ENCODE peak calls at places on chromosomes 6 and 20, in five cellular contexts. U is uterus, N is COR-L47, F is foreskin fibroblast, O is amygdala. Q is an unnamed sample.

GRCh38 chr6:25556516-25556915 is 95.5 kb upstream of the SCGN start:
- DNase-seq in U (peak; percentile 73), N (peak; percentile 40), F (peak; percentile 87), O (peak; percentile 4), Q (peak; percentile 16)

GRCh38 chr20:56689852-56690485 is 60.9 kb downstream of the TFAP2C start:
- DNase-seq in U (no peak), N (no peak), F (peak; percentile 44), O (no peak), Q (no peak)

GRCh38 chr6:4133941-4134838 is 1.2 kb downstream of the ECI2 start:
- DNase-seq in U (no peak), N (peak; percentile 25), F (peak; percentile 56), O (no peak), Q (no peak)

GRCh38 chr6:29702519-29703103 is 20.6 kb upstream of the HLA-F start:
- DNase-seq in U (no peak), N (peak; percentile 22), F (peak; percentile 17), O (no peak), Q (no peak)

GRCh38 chr6:30646450-30647038 is 389 bp upstream of the C6orf136 start:
- DNase-seq in U (peak; percentile 93), N (no peak), F (peak; percentile 97), O (no peak), Q (no peak)

GRCh38 chr20:32436142-32436861 is 78.2 kb downstream of the ASXL1 start:
- DNase-seq in U (no peak), N (no peak), F (no peak), O (no peak), Q (peak; percentile 2)

GRCh38 chr6:39389372-39389767 is 66.9 kb upstream of the KCNK16 start:
- DNase-seq in U (no peak), N (no peak), F (peak; percentile 21), O (no peak), Q (no peak)

GRCh38 chr20:25538838-25539665 is 46.3 kb downstream of the NINL start:
- DNase-seq in U (no peak), N (no peak), F (no peak), O (no peak), Q (no peak)

GRCh38 chr6:27280540-27281000 is 31.5 kb downstream of the POM121L2 start:
- DNase-seq in U (no peak), N (no peak), F (peak; percentile 44), O (no peak), Q (no peak)

GRCh38 chr20:44247676-44248419 is 740 bp downstream of the GDAP1L1 start:
- DNase-seq in U (peak; percentile 19), N (no peak), F (peak; percentile 55), O (no peak), Q (peak; percentile 52)

Q was measured in frontal cortex.